ENCODE peak calls at places on chromosomes 13 and 19, in seven cellular contexts. One of them, this sample, is unnamed.

GRCh38 chr13:97386832-97387486 is 47.0 kb upstream of the RAP2A start:
- DNase-seq in tibial nerve: no peak
- DNase-seq in osteoblast: no peak
- DNase-seq in H1: no peak
- DNase-seq in RWPE1: no peak
- DNase-seq in ascending aorta: no peak
- DNase-seq in fibroblast of lung: no peak
- DNase-seq in this sample: no peak

GRCh38 chr19:32519023-32519422 is 62.0 kb upstream of the PDCD5 start:
- DNase-seq in H1: no peak
- DNase-seq in osteoblast: no peak
- DNase-seq in tibial nerve: no peak
- DNase-seq in fibroblast of lung: no peak
- DNase-seq in ascending aorta: no peak
- DNase-seq in RWPE1: no peak
- DNase-seq in this sample: no peak

GRCh38 chr19:1863308-1863637 is at the start of gene KLF16:
- DNase-seq in tibial nerve: no peak
- DNase-seq in osteoblast: no peak
- DNase-seq in RWPE1: no peak
- DNase-seq in ascending aorta: no peak
- DNase-seq in fibroblast of lung: no peak
- DNase-seq in H1: no peak
- DNase-seq in this sample: no peak

GRCh38 chr19:5340637-5341447 is at the start of gene PTPRS:
- DNase-seq in fibroblast of lung: peak; percentile 70
- DNase-seq in ascending aorta: no peak
- DNase-seq in osteoblast: peak; percentile 100
- DNase-seq in tibial nerve: peak; percentile 38
- DNase-seq in RWPE1: peak; percentile 88
- DNase-seq in H1: peak; percentile 97
- DNase-seq in this sample: peak; percentile 22

GRCh38 chr13:53357582-53357981 is 329.0 kb downstream of the OLFM4 start:
- DNase-seq in osteoblast: no peak
- DNase-seq in tibial nerve: no peak
- DNase-seq in RWPE1: no peak
- DNase-seq in fibroblast of lung: no peak
- DNase-seq in ascending aorta: no peak
- DNase-seq in H1: no peak
- DNase-seq in this sample: no peak

GRCh38 chr19:16876904-16877361 is 11.9 kb upstream of the F2RL3 start:
- DNase-seq in RWPE1: no peak
- DNase-seq in fibroblast of lung: no peak
- DNase-seq in tibial nerve: no peak
- DNase-seq in osteoblast: peak; percentile 92
- DNase-seq in H1: no peak
- DNase-seq in ascending aorta: no peak
- DNase-seq in this sample: no peak

GRCh38 chr13:21749410-21749809 is 78.5 kb downstream of the FGF9 start:
- DNase-seq in tibial nerve: no peak
- DNase-seq in ascending aorta: no peak
- DNase-seq in RWPE1: no peak
- DNase-seq in osteoblast: no peak
- DNase-seq in H1: no peak
- DNase-seq in fibroblast of lung: peak; percentile 27
- DNase-seq in this sample: peak; percentile 64

GRCh38 chr13:50893211-50893852 is 16.3 kb upstream of the RNASEH2B start:
- DNase-seq in ascending aorta: no peak
- DNase-seq in fibroblast of lung: peak; percentile 51
- DNase-seq in tibial nerve: no peak
- DNase-seq in RWPE1: no peak
- DNase-seq in osteoblast: no peak
- DNase-seq in H1: no peak
- DNase-seq in this sample: no peak

GRCh38 chr19:24040621-24041020 is 46.4 kb upstream of the ZNF254 start:
- DNase-seq in RWPE1: no peak
- DNase-seq in ascending aorta: no peak
- DNase-seq in H1: no peak
- DNase-seq in fibroblast of lung: no peak
- DNase-seq in tibial nerve: no peak
- DNase-seq in osteoblast: no peak
- DNase-seq in this sample: no peak

GRCh38 chr13:80955487-80955886 is 614.6 kb upstream of the SPRY2 start:
- DNase-seq in ascending aorta: no peak
- DNase-seq in H1: no peak
- DNase-seq in osteoblast: no peak
- DNase-seq in fibroblast of lung: peak; percentile 56
- DNase-seq in tibial nerve: no peak
- DNase-seq in RWPE1: no peak
- DNase-seq in this sample: peak; percentile 55

GRCh38 chr13:35771898-35772297 is 295.4 kb upstream of the MAB21L1 start:
- DNase-seq in ascending aorta: no peak
- DNase-seq in H1: no peak
- DNase-seq in tibial nerve: no peak
- DNase-seq in RWPE1: peak; percentile 73
- DNase-seq in fibroblast of lung: peak; percentile 65
- DNase-seq in osteoblast: peak; percentile 93
- DNase-seq in this sample: peak; percentile 93

GRCh38 chr13:92316030-92316429 is 910.6 kb upstream of the GPC6 start:
- DNase-seq in ascending aorta: no peak
- DNase-seq in fibroblast of lung: no peak
- DNase-seq in osteoblast: no peak
- DNase-seq in tibial nerve: no peak
- DNase-seq in RWPE1: no peak
- DNase-seq in H1: no peak
- DNase-seq in this sample: no peak

GRCh38 chr13:92313382-92313781 is 913.2 kb upstream of the GPC6 start:
- DNase-seq in osteoblast: no peak
- DNase-seq in tibial nerve: no peak
- DNase-seq in fibroblast of lung: peak; percentile 66
- DNase-seq in H1: no peak
- DNase-seq in ascending aorta: no peak
- DNase-seq in RWPE1: no peak
- DNase-seq in this sample: no peak

GRCh38 chr13:92312823-92313222 is 913.8 kb upstream of the GPC6 start:
- DNase-seq in tibial nerve: no peak
- DNase-seq in osteoblast: no peak
- DNase-seq in fibroblast of lung: no peak
- DNase-seq in ascending aorta: no peak
- DNase-seq in RWPE1: no peak
- DNase-seq in H1: no peak
- DNase-seq in this sample: no peak

GRCh38 chr13:92317066-92317465 is 909.5 kb upstream of the GPC6 start:
- DNase-seq in osteoblast: no peak
- DNase-seq in H1: no peak
- DNase-seq in ascending aorta: no peak
- DNase-seq in RWPE1: no peak
- DNase-seq in fibroblast of lung: peak; percentile 80
- DNase-seq in tibial nerve: no peak
- DNase-seq in this sample: no peak

DNA sequence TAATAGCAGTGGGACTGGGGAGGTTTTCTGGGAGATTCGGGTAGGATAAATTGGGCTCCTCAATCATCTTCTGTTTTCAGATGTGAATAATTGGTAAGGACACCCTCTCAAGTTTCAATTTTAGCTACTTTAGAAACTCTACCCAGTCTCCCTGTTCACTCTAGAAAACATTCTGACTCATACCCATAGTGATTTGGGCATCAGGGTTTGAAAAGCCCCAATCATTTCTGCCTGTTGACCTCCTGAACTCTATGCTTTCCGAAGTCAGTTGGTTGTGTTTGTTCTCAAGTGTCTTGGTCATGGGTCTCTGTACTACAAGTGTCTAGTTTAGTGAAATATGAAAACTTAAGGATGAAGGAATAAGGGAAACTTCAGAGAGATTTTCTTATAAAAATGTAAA is 911.3 kb upstream of the GPC6 start:
- DNase-seq in tibial nerve: no peak
- DNase-seq in fibroblast of lung: peak; percentile 20
- DNase-seq in RWPE1: no peak
- DNase-seq in ascending aorta: no peak
- DNase-seq in H1: no peak
- DNase-seq in osteoblast: no peak
- DNase-seq in this sample: no peak
- H3K27ac ChIP-seq in tibial nerve: no peak overlapping the region
- H3K27ac ChIP-seq in fibroblast of lung: no peak overlapping the region
- H3K27ac ChIP-seq in RWPE1: no peak overlapping the region
- H3K27ac ChIP-seq in ascending aorta: no peak overlapping the region
- H3K27ac ChIP-seq in H1: no peak overlapping the region
- H3K27ac ChIP-seq in osteoblast: no peak overlapping the region
- H3K27ac ChIP-seq in this sample: no peak overlapping the region

GRCh38 chr19:38780443-38780842 is 7.1 kb upstream of the LGALS7 start:
- DNase-seq in tibial nerve: no peak
- DNase-seq in fibroblast of lung: no peak
- DNase-seq in H1: no peak
- DNase-seq in osteoblast: no peak
- DNase-seq in ascending aorta: no peak
- DNase-seq in RWPE1: no peak
- DNase-seq in this sample: no peak

GRCh38 chr19:38778733-38779132 is 5.4 kb upstream of the LGALS7 start:
- DNase-seq in tibial nerve: no peak
- DNase-seq in ascending aorta: no peak
- DNase-seq in RWPE1: no peak
- DNase-seq in fibroblast of lung: no peak
- DNase-seq in osteoblast: peak; percentile 76
- DNase-seq in H1: no peak
- DNase-seq in this sample: no peak

GRCh38 chr19:38785187-38785699 is 3.8 kb upstream of the LGALS7B start:
- DNase-seq in ascending aorta: no peak
- DNase-seq in tibial nerve: no peak
- DNase-seq in RWPE1: no peak
- DNase-seq in fibroblast of lung: no peak
- DNase-seq in H1: no peak
- DNase-seq in osteoblast: no peak
- DNase-seq in this sample: no peak

GRCh38 chr19:38784224-38784623 is 4.8 kb upstream of the LGALS7B start:
- DNase-seq in H1: no peak
- DNase-seq in tibial nerve: no peak
- DNase-seq in RWPE1: no peak
- DNase-seq in osteoblast: no peak
- DNase-seq in fibroblast of lung: peak; percentile 22
- DNase-seq in ascending aorta: no peak
- DNase-seq in this sample: no peak

DNA sequence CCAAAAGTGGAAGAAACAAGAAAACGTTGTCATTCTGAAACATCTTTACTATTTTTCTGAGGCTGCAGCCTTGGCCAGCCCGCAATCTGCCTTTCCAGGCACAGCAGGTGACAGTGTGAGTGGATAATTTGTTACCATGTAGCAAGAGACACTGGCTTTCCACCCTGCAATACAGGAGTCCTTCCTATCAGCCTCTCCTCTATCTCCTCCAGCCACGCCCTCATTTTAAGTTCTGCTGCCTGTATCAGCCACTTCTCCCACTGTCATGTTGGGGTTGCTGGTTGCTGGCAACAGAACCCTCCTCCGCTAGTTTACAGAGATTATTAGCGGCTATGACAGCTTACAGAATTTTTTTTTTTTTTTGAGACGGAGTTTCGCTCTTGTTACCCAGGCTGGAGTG is 7.7 kb upstream of the LGALS7 start:
- DNase-seq in fibroblast of lung: no peak
- DNase-seq in RWPE1: no peak
- DNase-seq in tibial nerve: no peak
- DNase-seq in ascending aorta: no peak
- DNase-seq in H1: no peak
- DNase-seq in osteoblast: peak; percentile 17
- DNase-seq in this sample: no peak
- H3K27ac ChIP-seq in fibroblast of lung: no peak overlapping the region
- H3K27ac ChIP-seq in RWPE1: no peak overlapping the region
- H3K27ac ChIP-seq in tibial nerve: no peak overlapping the region
- H3K27ac ChIP-seq in ascending aorta: no peak overlapping the region
- H3K27ac ChIP-seq in H1: no peak overlapping the region
- H3K27ac ChIP-seq in osteoblast: no peak overlapping the region
- H3K27ac ChIP-seq in this sample: no peak overlapping the region

GRCh38 chr19:58571575-58571947 is 1.6 kb downstream of the MZF1 start:
- DNase-seq in tibial nerve: peak; percentile 8
- DNase-seq in ascending aorta: no peak
- DNase-seq in RWPE1: no peak
- DNase-seq in H1: no peak
- DNase-seq in osteoblast: no peak
- DNase-seq in fibroblast of lung: no peak
- DNase-seq in this sample: no peak

GRCh38 chr19:58572818-58573657 is at the start of gene MZF1:
- DNase-seq in H1: peak; percentile 100
- DNase-seq in RWPE1: peak; percentile 97
- DNase-seq in ascending aorta: peak; percentile 100
- DNase-seq in osteoblast: peak; percentile 99
- DNase-seq in tibial nerve: peak; percentile 99
- DNase-seq in fibroblast of lung: peak; percentile 100
- DNase-seq in this sample: peak; percentile 100

GRCh38 chr19:58573658-58574164 is 576 bp upstream of the MZF1 start:
- DNase-seq in fibroblast of lung: no peak
- DNase-seq in osteoblast: no peak
- DNase-seq in H1: no peak
- DNase-seq in RWPE1: no peak
- DNase-seq in tibial nerve: no peak
- DNase-seq in ascending aorta: no peak
- DNase-seq in this sample: no peak

GRCh38 chr19:58570770-58571574 is 2.2 kb downstream of the MZF1 start:
- DNase-seq in ascending aorta: no peak
- DNase-seq in RWPE1: no peak
- DNase-seq in osteoblast: peak; percentile 58
- DNase-seq in tibial nerve: peak; percentile 12
- DNase-seq in H1: no peak
- DNase-seq in fibroblast of lung: no peak
- DNase-seq in this sample: no peak

GRCh38 chr19:58572026-58572817 is 913 bp downstream of the MZF1 start:
- DNase-seq in ascending aorta: no peak
- DNase-seq in RWPE1: no peak
- DNase-seq in osteoblast: peak; percentile 68
- DNase-seq in H1: no peak
- DNase-seq in fibroblast of lung: no peak
- DNase-seq in tibial nerve: peak; percentile 20
- DNase-seq in this sample: no peak
- H3K27ac ChIP-seq in ascending aorta: peak overlapping the region; percentile 95
- H3K27ac ChIP-seq in RWPE1: peak overlapping the region; percentile 96
- H3K27ac ChIP-seq in osteoblast: peak overlapping the region; percentile 93
- H3K27ac ChIP-seq in H1: peak overlapping the region; percentile 5
- H3K27ac ChIP-seq in fibroblast of lung: peak overlapping the region; percentile 98
- H3K27ac ChIP-seq in tibial nerve: peak overlapping the region; percentile 97
- H3K27ac ChIP-seq in this sample: no peak overlapping the region

DNA sequence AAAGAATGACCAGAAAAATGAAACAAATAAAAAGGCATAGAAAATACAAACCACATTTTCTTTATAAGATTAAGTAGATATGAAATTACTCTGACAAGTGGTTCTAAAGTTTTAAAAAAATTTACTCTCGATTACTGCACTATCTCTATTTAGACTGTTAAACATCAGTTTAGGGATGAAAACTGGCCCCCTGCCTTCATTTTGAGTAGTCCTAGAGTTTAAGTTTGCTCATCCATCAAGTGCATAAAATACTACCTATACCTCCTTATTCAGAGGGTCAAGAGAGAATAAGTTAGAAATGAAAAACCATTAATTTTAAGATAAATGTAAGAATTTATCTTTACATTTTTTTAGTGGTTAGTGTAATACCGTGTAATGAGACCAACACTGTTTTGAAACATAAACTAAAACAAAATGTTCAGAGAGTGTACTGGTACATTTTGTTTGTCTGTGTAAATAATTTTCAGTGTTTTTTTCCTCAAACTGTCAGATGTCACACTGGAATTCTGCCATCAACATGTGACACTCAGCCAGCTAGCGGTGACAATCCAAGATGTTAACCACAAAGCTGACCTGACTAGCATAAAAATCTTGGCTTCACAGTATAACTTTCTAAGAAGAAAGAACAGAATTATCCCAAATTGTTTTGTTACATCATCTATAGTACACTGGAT is 184.8 kb upstream of the PCDH20 start:
- DNase-seq in osteoblast: no peak
- DNase-seq in RWPE1: no peak
- DNase-seq in fibroblast of lung: no peak
- DNase-seq in H1: no peak
- DNase-seq in tibial nerve: no peak
- DNase-seq in ascending aorta: no peak
- DNase-seq in this sample: no peak
- H3K27ac ChIP-seq in osteoblast: no peak overlapping the region
- H3K27ac ChIP-seq in RWPE1: no peak overlapping the region
- H3K27ac ChIP-seq in fibroblast of lung: no peak overlapping the region
- H3K27ac ChIP-seq in H1: no peak overlapping the region
- H3K27ac ChIP-seq in tibial nerve: no peak overlapping the region
- H3K27ac ChIP-seq in ascending aorta: no peak overlapping the region
- H3K27ac ChIP-seq in this sample: no peak overlapping the region